ENCODE peak calls at places on chromosomes 2 and 18, in nine cellular contexts. C is nephron progenitor cell, I is Calu3, D is kidney epithelial cell, F is fibroblast of the aortic adventitia, X is brain microvascular endothelial cell, O is GM13976, B is sigmoid colon, L is astrocyte. N is an unnamed sample.

GRCh38 chr2:84204995-84205394 is 254.1 kb downstream of the SUCLG1 start:
- DNase-seq in I (no peak), O (no peak), C (no peak), B (no peak), F (no peak), D (no peak), L (no peak), X (no peak), N (no peak)

GRCh38 chr2:2848621-2849443 is 517.8 kb upstream of the MYT1L start:
- DNase-seq in O (no peak), B (no peak), L (no peak), D (no peak), I (no peak), F (no peak), X (no peak), C (peak; percentile 37), N (no peak)

GRCh38 chr2:163155279-163155883 is 316.8 kb upstream of the KCNH7 start:
- DNase-seq in X (no peak), L (peak; percentile 13), B (no peak), O (peak; percentile 30), D (peak; percentile 2), C (peak; percentile 17), F (peak; percentile 49), I (peak; percentile 19), N (peak; percentile 19)

GRCh38 chr2:236352761-236353593 is 88.8 kb upstream of the ASB18 start:
- DNase-seq in C (no peak), O (peak; percentile 67), L (no peak), B (no peak), D (no peak), X (peak; percentile 17), I (peak; percentile 41), F (peak; percentile 57), N (peak; percentile 60)

GRCh38 chr2:200171761-200172482 is 134.6 kb upstream of the SPATS2L start:
- DNase-seq in B (no peak), D (no peak), C (no peak), O (no peak), I (no peak), L (peak; percentile 62), X (peak; percentile 76), F (no peak), N (no peak)

GRCh38 chr2:173496746-173497145 is 142.1 kb downstream of the CDCA7 start:
- DNase-seq in F (peak; percentile 21), L (peak; percentile 51), I (no peak), B (no peak), O (no peak), C (no peak), X (peak; percentile 54), D (peak; percentile 10), N (no peak)

GRCh38 chr2:220057922-220058321 is 430.5 kb downstream of the SLC4A3 start:
- DNase-seq in O (no peak), B (no peak), D (peak; percentile 31), F (no peak), L (no peak), X (no peak), I (no peak), C (no peak), N (no peak)

GRCh38 chr18:3238742-3239141 is 8.9 kb upstream of the MYL12A start:
- DNase-seq in B (no peak), I (no peak), X (no peak), F (no peak), L (no peak), C (no peak), D (no peak), O (no peak), N (no peak)

GRCh38 chr2:188659656-188660406 is 314.3 kb upstream of the COL3A1 start:
- DNase-seq in L (peak; percentile 80), I (no peak), D (no peak), B (no peak), C (no peak), O (no peak), F (peak; percentile 89), X (peak; percentile 69), N (no peak)

GRCh38 chr2:19021100-19021476 is 337.3 kb downstream of the OSR1 start:
- DNase-seq in I (no peak), D (peak; percentile 39), X (peak; percentile 93), C (no peak), F (peak; percentile 92), B (no peak), O (no peak), L (peak; percentile 94), N (no peak)

GRCh38 chr2:174606336-174606735 is 8.7 kb upstream of the WIPF1 start:
- DNase-seq in B (peak; percentile 82), O (no peak), D (no peak), L (peak; percentile 79), C (no peak), X (peak; percentile 80), F (peak; percentile 78), I (no peak), N (no peak)

GRCh38 chr18:59669872-59670657 is 27.2 kb downstream of the CCBE1 start:
- DNase-seq in F (peak; percentile 72), D (no peak), C (no peak), B (peak; percentile 79), I (no peak), L (no peak), X (no peak), O (no peak), N (no peak)

GRCh38 chr2:69604026-69604678 is 39.4 kb downstream of the AAK1 start:
- DNase-seq in F (no peak), C (no peak), L (no peak), B (no peak), O (no peak), X (no peak), I (peak; percentile 65), D (no peak), N (no peak)

GRCh38 chr2:28674062-28674712 is 77.4 kb upstream of the PPP1CB start:
- DNase-seq in X (peak; percentile 67), I (no peak), L (peak; percentile 57), C (no peak), O (no peak), D (no peak), F (peak; percentile 78), B (no peak), N (no peak)

GRCh38 chr2:27912512-27912911 is 22.0 kb downstream of the BABAM2 start:
- DNase-seq in O (no peak), X (no peak), B (no peak), F (no peak), I (no peak), D (no peak), C (no peak), L (no peak), N (no peak)

GRCh38 chr18:9690418-9691178 is 17.5 kb upstream of the RAB31 start:
- DNase-seq in D (no peak), F (peak; percentile 39), I (no peak), O (no peak), B (no peak), X (no peak), C (no peak), L (peak; percentile 41), N (no peak)

GRCh38 chr2:8479298-8479697 is 202.6 kb upstream of the ID2 start:
- DNase-seq in B (peak; percentile 30), O (no peak), I (no peak), X (no peak), C (no peak), L (no peak), D (no peak), F (no peak), N (no peak)
- TF ChIP-seq CTCF in B (no peak), O (no peak), I (no peak), X (no peak), C (no peak), L (no peak), D (no peak), F (no peak), N (no peak)

GRCh38 chr2:126886906-126887280 is 11.8 kb upstream of the TEX51 start:
- DNase-seq in O (no peak), B (no peak), D (no peak), X (no peak), C (no peak), F (no peak), L (no peak), I (no peak), N (no peak)

GRCh38 chr2:126884861-126885481 is 13.7 kb upstream of the TEX51 start:
- DNase-seq in B (no peak), F (no peak), L (no peak), O (no peak), C (no peak), I (no peak), X (no peak), D (no peak), N (no peak)

GRCh38 chr2:126885701-126886121 is 13.0 kb upstream of the TEX51 start:
- DNase-seq in D (no peak), I (no peak), B (peak; percentile 72), L (peak; percentile 6), X (no peak), O (no peak), C (no peak), F (peak; percentile 33), N (no peak)

GRCh38 chr2:126887506-126887905 is 11.2 kb upstream of the TEX51 start:
- DNase-seq in F (no peak), L (no peak), O (no peak), B (no peak), D (no peak), C (no peak), I (no peak), X (no peak), N (no peak)

GRCh38 chr2:126886201-126886905 is 12.3 kb upstream of the TEX51 start:
- DNase-seq in B (peak; percentile 72), C (peak; percentile 89), F (peak; percentile 23), O (peak; percentile 89), I (no peak), X (peak; percentile 48), L (no peak), D (no peak), N (peak; percentile 83)
- TF ChIP-seq CTCF in B (peak; percentile 43), C (peak; percentile 83), F (peak; percentile 40), O (peak; percentile 85), I (no peak), X (peak; percentile 62), L (peak; percentile 8), D (peak; percentile 64), N (peak; percentile 89)

GRCh38 chr2:35530615-35531135 is 824.9 kb upstream of the CRIM1 start:
- DNase-seq in F (no peak), X (no peak), O (no peak), L (no peak), D (no peak), B (no peak), I (no peak), C (no peak), N (no peak)

GRCh38 chr2:35522434-35522833 is 833.1 kb upstream of the CRIM1 start:
- DNase-seq in O (no peak), X (no peak), B (no peak), D (no peak), I (no peak), C (no peak), F (no peak), L (no peak), N (no peak)

GRCh38 chr2:35526741-35527140 is 828.8 kb upstream of the CRIM1 start:
- DNase-seq in D (no peak), F (no peak), B (no peak), I (no peak), X (peak; percentile 7), O (no peak), C (no peak), L (peak; percentile 13), N (no peak)
- TF ChIP-seq CTCF in D (no peak), F (no peak), B (no peak), I (no peak), X (no peak), O (no peak), C (no peak), L (no peak), N (no peak)

DNA sequence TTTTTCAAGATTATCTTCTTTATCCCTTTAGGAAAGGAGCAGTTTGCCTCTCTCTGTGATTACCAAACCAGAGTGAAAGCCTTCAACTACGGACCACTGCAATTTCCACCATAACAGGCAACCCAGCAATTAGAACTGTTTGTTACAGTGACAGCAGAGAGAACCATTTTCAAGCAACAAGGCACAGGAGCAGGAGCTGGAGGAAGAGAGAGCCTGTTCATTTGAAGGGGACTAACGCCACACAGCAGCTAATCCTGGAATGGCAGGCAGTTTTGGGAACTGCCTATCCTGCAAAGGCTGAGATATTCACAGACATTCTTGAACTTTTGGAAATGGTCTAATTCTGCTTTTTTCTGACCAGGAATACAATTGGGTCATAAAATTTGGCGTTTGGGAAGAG is 1541.9 kb upstream of the PIK3C3 start:
- DNase-seq in C (peak; percentile 42), O (no peak), B (no peak), D (no peak), F (no peak), I (peak; percentile 31), L (peak; percentile 14), X (peak; percentile 18), N (no peak)
- TF ChIP-seq CTCF in C (peak; percentile 66), O (no peak), B (peak; percentile 15), D (peak; percentile 42), F (no peak), I (peak; percentile 15), L (peak; percentile 44), X (peak; percentile 61), N (no peak)